ENCODE peak calls at places on chromosomes 6 and 20, in six cellular contexts. A is activated gamma-delta T cell treated with anti-CD3 and anti-CD28 coated beads, Interleukin-2, amount 50 U/mL, for 16 hours; Y is pons; J is MCF 10A; H is A549; S is neural crest cell. R is an unnamed sample.
A peak's percentile ranks its signal among the peaks of the same experiment; 100 is the strongest.

GRCh38 chr6:167424060-167424673 is 99.3 kb downstream of the TTLL2 start:
- DNase-seq in A (no peak), Y (no peak), J (no peak), H (no peak), S (no peak), R (no peak)

GRCh38 chr20:4725263-4725550 is 3.5 kb downstream of the PRND start:
- DNase-seq in A (no peak), Y (no peak), J (no peak), H (no peak), S (no peak), R (no peak)

GRCh38 chr20:37526839-37527637 is 638 bp downstream of the BLCAP start:
- DNase-seq in A (no peak), Y (no peak), J (peak; percentile 55), H (peak; percentile 51), S (no peak), R (peak; percentile 44)

GRCh38 chr20:49899551-49900383 is 15.6 kb downstream of the SPATA2 start:
- DNase-seq in A (no peak), Y (no peak), J (no peak), H (no peak), S (no peak), R (no peak)

GRCh38 chr20:50987493-50988210 is 29.0 kb downstream of the MOCS3 start:
- DNase-seq in A (peak; percentile 53), Y (peak; percentile 89), J (peak; percentile 90), H (peak; percentile 76), S (peak; percentile 84), R (peak; percentile 89)

GRCh38 chr20:47710665-47711045 is 74.6 kb downstream of the SULF2 start:
- DNase-seq in A (no peak), Y (no peak), J (no peak), H (no peak), S (no peak), R (no peak)

GRCh38 chr6:17202526-17202925 is 78.6 kb upstream of the RBM24 start:
- DNase-seq in A (no peak), Y (no peak), J (no peak), H (no peak), S (no peak), R (no peak)

GRCh38 chr6:168227840-168228239 is 91.7 kb downstream of the DACT2 start:
- DNase-seq in A (no peak), Y (no peak), J (no peak), H (no peak), S (no peak), R (no peak)

GRCh38 chr6:127302728-127303675 is 36.3 kb downstream of the RNF146 start:
- DNase-seq in A (peak; percentile 5), Y (peak; percentile 53), J (peak; percentile 55), H (peak; percentile 20), S (no peak), R (peak; percentile 16)

GRCh38 chr6:155126727-155127439 is 131.8 kb downstream of the TIAM2 start:
- DNase-seq in A (peak; percentile 36), Y (no peak), J (peak; percentile 62), H (peak; percentile 77), S (no peak), R (no peak)

GRCh38 chr20:33555755-33556154 is 65.9 kb downstream of the CBFA2T2 start:
- DNase-seq in A (no peak), Y (no peak), J (no peak), H (no peak), S (no peak), R (no peak)

GRCh38 chr6:166344240-166344639 is 1.9 kb upstream of the SFT2D1 start:
- DNase-seq in A (no peak), Y (no peak), J (no peak), H (no peak), S (no peak), R (no peak)

GRCh38 chr6:38216451-38216850 is 396.9 kb downstream of the ZFAND3 start:
- DNase-seq in A (no peak), Y (no peak), J (no peak), H (no peak), S (no peak), R (no peak)

GRCh38 chr6:27986928-27987725 is 30.1 kb downstream of the OR2B6 start:
- DNase-seq in A (no peak), Y (no peak), J (peak; percentile 23), H (no peak), S (no peak), R (no peak)

GRCh38 chr6:151523034-151523433 is 29.2 kb downstream of the CCDC170 start:
- DNase-seq in A (no peak), Y (no peak), J (no peak), H (no peak), S (no peak), R (no peak)

GRCh38 chr20:22688485-22688884 is 104.1 kb upstream of the FOXA2 start:
- DNase-seq in A (no peak), Y (no peak), J (peak; percentile 29), H (no peak), S (no peak), R (no peak)

R was measured in endothelial cell.